ENCODE peak calls at places on chromosomes 3 and 15, in six cellular contexts. Q is stomach, M is breast epithelium, D is GM23338, G is HCT116, P is sigmoid colon. E is an unnamed sample.

GRCh38 chr3:77513541-77513940 is 473.6 kb downstream of the ROBO2 start:
- DNase-seq in G (no peak), D (no peak), Q (no peak), M (no peak), P (no peak), E (no peak)

GRCh38 chr3:62051506-62051905 is 321.8 kb downstream of the FEZF2 start:
- DNase-seq in Q (peak), G (peak), M (no peak), D (peak), P (no peak), E (no peak)

GRCh38 chr3:174862101-174862500 is 3.0 kb downstream of the NAALADL2 start:
- DNase-seq in M (peak), Q (peak), G (peak), D (peak), P (no peak), E (no peak)

GRCh38 chr15:68983821-68984517 is 30.5 kb upstream of the NOX5 start:
- DNase-seq in G (no peak), P (no peak), M (no peak), D (no peak), Q (no peak), E (no peak)

GRCh38 chr3:190532626-190533155 is 18.8 kb downstream of the IL1RAP start:
- DNase-seq in Q (no peak), G (no peak), M (no peak), P (no peak), D (no peak), E (no peak)

GRCh38 chr3:155753038-155753647 is 8.3 kb upstream of the PLCH1 start:
- DNase-seq in Q (no peak), P (no peak), D (peak), G (no peak), M (no peak), E (no peak)

GRCh38 chr3:32961189-32961715 is 9.8 kb downstream of the CCR4 start:
- DNase-seq in G (no peak), P (no peak), Q (no peak), D (no peak), M (no peak), E (no peak)

GRCh38 chr3:6066397-6066796 is 794.5 kb upstream of the GRM7 start:
- DNase-seq in M (no peak), P (no peak), Q (no peak), G (no peak), D (no peak), E (no peak)

GRCh38 chr3:14602804-14603644 is 48.5 kb upstream of the CCDC174 start:
- DNase-seq in Q (peak), P (no peak), M (no peak), D (peak), G (no peak), E (no peak)

GRCh38 chr3:183438749-183439148 is 10.3 kb upstream of the MCF2L2 start:
- DNase-seq in P (no peak), M (no peak), Q (peak), G (no peak), D (no peak), E (no peak)

GRCh38 chr3:13515036-13515435 is 33.9 kb upstream of the FBLN2 start:
- DNase-seq in P (no peak), M (no peak), Q (no peak), D (no peak), G (no peak), E (no peak)

GRCh38 chr3:10315101-10315500 is 5.8 kb downstream of the SEC13 start:
- DNase-seq in G (no peak), M (no peak), P (no peak), D (no peak), Q (no peak), E (no peak)

GRCh38 chr3:79161941-79162340 is 605.9 kb downstream of the ROBO1 start:
- DNase-seq in M (no peak), P (no peak), D (no peak), G (no peak), Q (no peak), E (no peak)

GRCh38 chr3:25542571-25543039 is 114.5 kb downstream of the RARB start:
- DNase-seq in D (no peak), G (no peak), Q (no peak), P (no peak), M (no peak), E (no peak)

GRCh38 chr3:124168271-124168670 is 176.3 kb upstream of the ROPN1 start:
- DNase-seq in G (no peak), M (no peak), D (no peak), Q (no peak), P (no peak), E (no peak)

GRCh38 chr3:42667523-42668402 is 14.3 kb downstream of the ZBTB47 start:
- DNase-seq in D (no peak), P (peak), M (no peak), G (no peak), Q (no peak), E (peak)

GRCh38 chr3:152296990-152297389 is 28.3 kb downstream of the MBNL1 start:
- DNase-seq in D (no peak), P (no peak), M (no peak), G (no peak), Q (no peak), E (no peak)

GRCh38 chr3:82739390-82739789 is 977.9 kb upstream of the GBE1 start:
- DNase-seq in P (no peak), M (no peak), Q (no peak), D (no peak), G (no peak), E (no peak)

GRCh38 chr15:51576451-51576850 is 46.1 kb downstream of the DMXL2 start:
- DNase-seq in Q (no peak), G (no peak), M (no peak), D (no peak), P (no peak), E (no peak)

GRCh38 chr3:107430214-107431047 is 53.2 kb downstream of the CCDC54 start:
- DNase-seq in D (peak), Q (no peak), M (no peak), P (no peak), G (no peak), E (no peak)

GRCh38 chr3:67648701-67649100 is 5.7 kb downstream of the SUCLG2 start:
- DNase-seq in D (no peak), M (no peak), P (no peak), Q (peak), G (no peak), E (no peak)

GRCh38 chr3:82030932-82031331 is 269.5 kb upstream of the GBE1 start:
- DNase-seq in Q (no peak), P (no peak), G (no peak), M (no peak), D (no peak), E (no peak)

GRCh38 chr3:178947738-178948137 is 123.9 kb downstream of the ZMAT3 start:
- DNase-seq in G (no peak), D (peak), M (no peak), Q (no peak), P (no peak), E (no peak)

GRCh38 chr3:50248387-50248786 is 12.4 kb downstream of the GNAI2 start:
- DNase-seq in D (no peak), P (no peak), M (no peak), Q (peak), G (no peak), E (no peak)
- H3K4me3 ChIP-seq in D (no peak), P (no peak), M (no peak), Q (peak), G (no peak), E (no peak)

DNA sequence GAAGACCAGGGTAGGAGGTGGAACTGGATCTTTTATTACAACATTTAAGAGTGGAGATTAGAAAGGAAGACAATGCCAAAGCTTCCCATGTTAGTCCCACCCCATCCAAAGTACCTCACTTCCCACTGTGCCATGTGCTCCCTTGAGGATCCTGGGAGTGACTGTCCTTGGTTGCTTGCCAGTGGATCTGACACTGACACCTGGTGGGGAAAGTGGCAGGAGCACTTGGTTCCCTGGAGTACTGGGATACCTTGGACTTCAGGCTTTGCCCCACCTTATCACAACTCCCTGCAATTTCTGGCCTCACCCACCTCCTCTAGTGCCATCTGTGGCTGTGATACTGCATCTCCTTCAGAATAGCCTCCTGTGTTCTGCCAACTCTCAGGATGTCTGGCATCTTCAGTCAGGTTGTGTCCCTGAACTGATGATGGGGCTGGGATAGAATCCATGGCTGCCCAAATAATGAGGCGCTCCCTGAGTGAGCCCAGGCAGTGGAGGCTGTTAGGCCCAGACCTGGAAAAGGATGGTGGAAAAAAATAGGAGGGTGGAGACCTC is 1.3 kb downstream of the ELL3 start:
- DNase-seq in P (no peak), Q (peak), M (peak), G (peak), D (peak), E (no peak)
- TF ChIP-seq CTCF in P (no peak), Q (peak), M (peak), G (peak), D (peak), E (no peak)

DNA sequence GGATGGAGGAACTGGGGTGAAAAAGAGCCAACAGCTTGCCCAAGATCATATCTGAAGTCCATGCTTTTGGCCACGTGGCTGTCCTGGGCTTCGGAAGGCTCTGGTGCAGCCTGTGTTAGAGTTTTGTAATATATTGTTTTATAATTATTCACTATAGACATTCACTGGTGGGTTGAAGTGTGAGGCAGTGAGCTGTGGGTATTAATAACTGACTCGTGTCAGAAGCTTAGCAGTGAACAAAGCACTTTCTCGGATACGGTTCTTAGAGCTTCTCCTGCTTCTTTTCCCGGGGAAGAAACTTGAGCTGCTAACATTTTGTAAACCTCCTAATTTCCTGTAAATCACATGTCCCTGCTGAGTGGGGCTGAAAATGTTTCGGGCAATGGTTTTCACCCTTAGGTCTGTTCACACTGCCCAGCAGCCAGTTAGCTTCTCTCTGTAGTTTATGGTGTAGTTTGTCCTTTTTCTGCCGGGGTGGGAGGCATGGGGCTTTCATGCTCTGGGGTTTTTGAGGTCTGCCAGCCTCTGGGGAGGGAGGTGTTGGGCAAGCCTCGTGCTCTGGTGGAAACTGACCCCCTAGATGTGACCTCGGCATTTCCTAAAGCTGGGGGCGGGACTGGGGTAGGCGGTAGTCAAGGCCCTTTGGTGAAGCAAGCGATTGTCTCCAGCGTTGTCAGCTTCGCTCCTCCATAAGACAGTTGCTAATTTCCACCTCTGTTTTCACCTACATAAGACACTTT is 1.7 kb downstream of the MRAS start:
- DNase-seq in M (no peak), G (no peak), P (no peak), D (no peak), Q (no peak), E (no peak)
- TF ChIP-seq POLR2AphosphoS5 in M (no peak), G (no peak), P (no peak), D (no peak), Q (no peak), E (no peak)

GRCh38 chr15:77068633-77069032 is 2.3 kb downstream of the TSPAN3 start:
- DNase-seq in Q (no peak), M (no peak), P (no peak), D (no peak), G (no peak), E (no peak)
- H3K4me3 ChIP-seq in Q (peak), M (no peak), P (no peak), D (no peak), G (no peak), E (no peak)

GRCh38 chr15:53625962-53626845 is 133.3 kb downstream of the WDR72 start:
- DNase-seq in M (no peak), D (peak), P (no peak), Q (no peak), G (no peak), E (no peak)

GRCh38 chr15:53627279-53627678 is 132.2 kb downstream of the WDR72 start:
- DNase-seq in Q (no peak), P (no peak), M (no peak), D (no peak), G (no peak), E (no peak)

GRCh38 chr15:53625260-53625659 is 134.2 kb downstream of the WDR72 start:
- DNase-seq in D (peak), M (no peak), Q (no peak), P (no peak), G (no peak), E (no peak)
- TF ChIP-seq CTCF in D (no peak), M (no peak), Q (no peak), P (no peak), G (no peak), E (no peak)

DNA sequence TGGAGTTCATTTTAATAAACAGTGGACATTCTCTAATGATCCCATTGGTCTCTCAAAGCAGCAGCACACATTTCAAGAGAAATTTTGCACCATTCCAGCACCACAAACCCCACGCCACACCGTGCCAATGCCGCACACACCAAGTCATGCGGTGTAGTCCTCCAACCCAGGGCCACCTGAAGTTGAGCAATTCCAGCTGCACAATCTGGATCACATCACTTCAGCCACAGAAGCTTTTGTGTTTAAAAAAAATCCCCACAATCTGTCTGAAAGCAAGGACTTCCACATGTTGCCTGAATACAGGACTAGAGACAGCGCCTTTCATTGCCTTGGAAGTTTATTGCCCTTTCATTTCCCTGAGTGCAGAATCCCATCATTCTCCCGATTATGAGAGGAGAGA is 175.6 kb upstream of the BCL6 start:
- DNase-seq in P (peak), G (no peak), Q (no peak), M (no peak), D (no peak), E (no peak)
- TF ChIP-seq POLR2AphosphoS5 in P (peak), G (no peak), Q (no peak), M (no peak), D (no peak), E (no peak)

GRCh38 chr15:40754883-40755815 is at the start of gene RMDN3:
- DNase-seq in Q (peak), P (peak), G (peak), M (peak), D (peak), E (no peak)

GRCh38 chr15:40751745-40752144 is 3.3 kb downstream of the RMDN3 start:
- DNase-seq in D (no peak), Q (no peak), M (no peak), G (no peak), P (no peak), E (no peak)

GRCh38 chr15:40756938-40757337 is 1.9 kb upstream of the RMDN3 start:
- DNase-seq in P (no peak), Q (no peak), M (no peak), G (no peak), D (no peak), E (no peak)

GRCh38 chr15:40754574-40754882 is 526 bp downstream of the RMDN3 start:
- DNase-seq in Q (peak), M (no peak), G (no peak), D (peak), P (no peak), E (no peak)

GRCh38 chr15:40755821-40756220 is 767 bp upstream of the RMDN3 start:
- DNase-seq in D (peak), P (no peak), M (no peak), Q (no peak), G (no peak), E (no peak)
- H3K4me3 ChIP-seq in D (peak), P (peak), M (peak), Q (peak), G (peak), E (peak)